ENCODE peak calls at places on chromosome 19, in eight cellular contexts. X, T, P, F, U, A, L and S are unnamed samples. For H3K4me1, the result is how much of the 10 kb centered on the place peaks cover.

GRCh38 chr19:50290775-50291174 is 38.4 kb downstream of the KCNC3 start:
- DNase-seq in X (no peak), T (no peak), P (no peak), F (no peak), U (no peak), A (no peak), L (no peak), S (no peak)

GRCh38 chr19:10516064-10516385 is 1.2 kb downstream of the S1PR5 start:
- DNase-seq in X (no peak), T (no peak), P (no peak), F (no peak), U (no peak), A (no peak), L (no peak), S (no peak)

GRCh38 chr19:10478903-10479384 is 24.2 kb downstream of the KEAP1 start:
- DNase-seq in X (peak), T (peak), P (peak), F (peak), U (peak), A (peak), L (peak), S (peak)

GRCh38 chr19:19514215-19514633 is 1.1 kb downstream of the TSSK6 start:
- DNase-seq in X (no peak), T (no peak), P (no peak), F (no peak), U (peak), A (peak), L (no peak), S (no peak)

GRCh38 chr19:50705422-50706019 is 14.1 kb downstream of the SHANK1 start:
- DNase-seq in X (no peak), T (peak), P (peak), F (no peak), U (no peak), A (no peak), L (peak), S (no peak)

GRCh38 chr19:50838239-50838638 is 4.9 kb upstream of the KLK15 start:
- DNase-seq in X (no peak), T (no peak), P (peak), F (no peak), U (no peak), A (no peak), L (peak), S (no peak)

GRCh38 chr19:30664358-30665058 is 292.3 kb downstream of the ZNF536 start:
- DNase-seq in X (no peak), T (peak), P (peak), F (no peak), U (no peak), A (peak), L (no peak), S (no peak)

GRCh38 chr19:53192771-53193533 is at the start of gene ZNF665:
- DNase-seq in X (peak), T (peak), P (peak), F (peak), U (peak), A (peak), L (no peak), S (peak)

GRCh38 chr19:4414800-4415251 is 12.4 kb downstream of the CHAF1A start:
- DNase-seq in X (no peak), T (peak), P (peak), F (no peak), U (no peak), A (no peak), L (no peak), S (no peak)

GRCh38 chr19:27794444-27795042 is 1418.4 kb downstream of the UQCRFS1 start:
- DNase-seq in X (no peak), T (peak), P (peak), F (no peak), U (no peak), A (no peak), L (no peak), S (no peak)

GRCh38 chr19:52601025-52601973 is 31.2 kb downstream of the ZNF701 start:
- DNase-seq in X (peak), T (peak), P (peak), F (peak), U (peak), A (peak), L (no peak), S (peak)

GRCh38 chr19:5090780-5091575 is 122.1 kb downstream of the KDM4B start:
- DNase-seq in X (no peak), T (peak), P (peak), F (no peak), U (peak), A (no peak), L (no peak), S (no peak)

GRCh38 chr19:48878219-48879024 is 6.2 kb downstream of the PPP1R15A start:
- DNase-seq in X (no peak), T (peak), P (no peak), F (no peak), U (peak), A (no peak), L (no peak), S (no peak)

GRCh38 chr19:33831835-33832234 is 35.2 kb downstream of the KCTD15 start:
- DNase-seq in X (no peak), T (no peak), P (no peak), F (no peak), U (peak), A (no peak), L (no peak), S (no peak)

GRCh38 chr19:41225238-41226052 is 6.4 kb downstream of the AXL start:
- DNase-seq in X (peak), T (peak), P (peak), F (peak), U (peak), A (peak), L (peak), S (peak)

GRCh38 chr19:11130824-11131455 is 24.6 kb downstream of the SPC24 start:
- DNase-seq in X (peak), T (peak), P (peak), F (peak), U (peak), A (peak), L (peak), S (no peak)

GRCh38 chr19:17929056-17929455 is 3.8 kb upstream of the CCDC124 start:
- DNase-seq in X (no peak), T (no peak), P (no peak), F (no peak), U (no peak), A (no peak), L (no peak), S (no peak)

GRCh38 chr19:19067276-19068072 is 3.7 kb downstream of the SLC25A42 start:
- DNase-seq in X (no peak), T (no peak), P (no peak), F (no peak), U (no peak), A (no peak), L (no peak), S (no peak)

GRCh38 chr19:55285225-55285890 is 1.6 kb downstream of the BRSK1 start:
- DNase-seq in X (no peak), T (no peak), P (no peak), F (no peak), U (no peak), A (no peak), L (no peak), S (no peak)

GRCh38 chr19:48393559-48394330 is at the start of gene GRIN2D:
- DNase-seq in X (no peak), T (peak), P (peak), F (no peak), U (no peak), A (no peak), L (no peak), S (no peak)

GRCh38 chr19:35224681-35225604 is 3.6 kb downstream of the FAM187B start:
- DNase-seq in X (no peak), T (no peak), P (no peak), F (peak), U (peak), A (no peak), L (no peak), S (no peak)

DNA sequence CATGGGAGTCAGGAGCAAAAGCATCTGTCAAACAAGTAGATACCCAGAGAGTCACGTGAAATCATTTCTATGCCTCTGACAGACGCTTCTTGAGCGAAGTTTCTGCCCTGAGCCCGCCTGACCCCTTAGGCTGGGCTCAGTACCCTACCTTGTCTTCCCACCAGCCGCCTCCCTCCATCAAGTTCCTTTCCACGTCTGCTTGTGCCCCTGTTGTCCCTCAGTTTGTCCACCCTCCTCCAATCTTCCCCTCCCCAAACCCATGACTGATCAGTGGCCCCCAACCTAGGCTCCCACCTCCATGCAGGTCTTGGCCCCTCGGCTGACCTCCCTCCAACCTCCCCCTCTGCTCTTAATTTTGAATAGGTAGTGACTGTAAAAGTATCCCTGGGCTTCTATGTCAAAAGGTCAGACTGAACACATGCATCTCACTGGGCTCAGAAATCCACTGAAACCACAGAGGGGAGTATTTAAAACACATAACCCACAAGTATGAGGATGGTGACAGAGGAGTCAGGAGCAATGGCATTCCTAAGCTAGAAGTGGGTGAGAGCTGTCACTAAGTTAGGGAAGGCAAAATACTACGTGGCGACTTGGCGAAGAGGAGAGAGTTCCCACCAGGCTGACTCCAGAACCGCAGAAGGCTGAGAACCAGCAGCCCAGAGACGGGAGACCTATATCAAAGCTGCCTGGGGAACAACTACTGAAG is 1.7 kb upstream of the ZNF446 start:
- DNase-seq in X (no peak), T (peak), P (no peak), F (no peak), U (no peak), A (no peak), L (no peak), S (no peak)
- H3K4me3 ChIP-seq in X (no peak), T (no peak), P (no peak), F (no peak), U (no peak), A (no peak), L (no peak), S (no peak)

DNA sequence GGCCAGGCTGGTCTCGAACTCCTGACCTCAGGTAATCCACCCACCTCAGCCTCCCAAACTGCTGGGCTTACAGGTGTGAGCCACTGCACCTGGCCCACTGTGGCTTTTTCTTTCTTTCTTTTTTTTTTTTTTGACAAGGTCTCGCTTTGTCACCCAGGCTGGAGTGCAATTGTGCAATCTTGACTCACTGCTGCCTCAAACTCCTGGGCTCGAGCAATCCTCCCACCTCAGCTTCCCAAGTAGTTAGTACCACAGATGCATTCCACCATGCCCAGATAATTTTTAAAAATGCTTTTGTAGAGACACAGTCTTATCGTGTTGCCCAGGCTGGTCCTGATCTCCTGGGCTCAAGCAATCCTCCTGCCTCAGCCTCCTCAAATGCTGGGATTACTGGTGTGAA is 12.1 kb upstream of the FCGBP start:
- DNase-seq in X (no peak), T (no peak), P (no peak), F (no peak), U (no peak), A (no peak), L (no peak), S (no peak)
- H3K4me1 ChIP-seq in X (half or more), T (under half), P (under half), F (under half), U (under half), A (under half), L (half or more), S (under half)

GRCh38 chr19:45324349-45324907 is 1.8 kb upstream of the CKM start:
- DNase-seq in X (no peak), T (no peak), P (no peak), F (no peak), U (no peak), A (no peak), L (no peak), S (no peak)

GRCh38 chr19:45321848-45322247 is 827 bp downstream of the CKM start:
- DNase-seq in X (no peak), T (no peak), P (no peak), F (no peak), U (no peak), A (no peak), L (no peak), S (no peak)

GRCh38 chr19:45322311-45322710 is 364 bp downstream of the CKM start:
- DNase-seq in X (no peak), T (no peak), P (peak), F (no peak), U (no peak), A (no peak), L (no peak), S (no peak)

GRCh38 chr19:45323671-45324081 is 1.0 kb upstream of the CKM start:
- DNase-seq in X (no peak), T (no peak), P (peak), F (no peak), U (peak), A (no peak), L (no peak), S (no peak)

GRCh38 chr19:45322744-45323281 is at the start of gene CKM:
- DNase-seq in X (no peak), T (no peak), P (no peak), F (no peak), U (peak), A (no peak), L (no peak), S (no peak)
- H3K4me3 ChIP-seq in X (no peak), T (peak), P (peak), F (no peak), U (peak), A (no peak), L (no peak), S (no peak)

DNA sequence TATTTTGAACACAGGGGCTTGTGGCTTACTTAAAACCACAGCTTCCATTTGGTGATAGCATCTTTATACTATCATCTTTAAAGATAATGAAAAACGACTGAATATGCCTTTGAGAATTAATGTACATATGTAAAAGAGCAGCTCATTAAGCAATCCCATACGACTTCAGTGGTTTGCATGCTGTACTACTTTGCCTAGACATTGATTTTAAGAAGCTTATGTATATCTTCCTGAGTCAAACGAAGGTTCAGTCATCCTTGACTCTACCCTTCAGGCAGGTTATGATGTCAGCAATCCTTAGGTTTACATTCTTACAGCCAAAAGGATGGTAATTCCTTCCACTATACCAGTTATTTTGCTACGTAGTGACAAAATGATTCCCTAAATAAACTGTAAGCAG is 40.7 kb downstream of the BRD4 start:
- DNase-seq in X (no peak), T (peak), P (no peak), F (no peak), U (no peak), A (no peak), L (no peak), S (no peak)
- H3K4me1 ChIP-seq in X (half or more), T (under half), P (under half), F (half or more), U (under half), A (half or more), L (half or more), S (under half)

DNA sequence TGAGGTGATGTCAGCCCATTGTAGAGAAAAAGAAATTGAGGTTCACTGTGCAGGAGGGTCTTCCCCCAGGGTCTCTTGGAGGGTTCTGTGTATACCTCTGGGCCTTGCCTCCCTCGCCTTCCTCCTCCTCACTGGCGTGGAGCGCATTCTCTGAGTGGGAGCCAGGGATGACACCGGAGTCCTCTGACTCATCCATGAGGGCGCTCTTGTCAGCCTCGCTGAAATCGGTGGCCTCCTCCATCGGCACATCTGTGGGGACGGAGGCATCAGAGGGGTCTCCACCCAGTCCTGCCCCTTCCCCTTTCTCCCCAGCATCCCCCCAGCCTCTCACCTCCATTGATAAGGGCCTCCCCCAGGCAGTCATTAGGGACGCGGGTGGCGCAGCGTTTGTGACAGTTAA is 16.2 kb downstream of the PRKD2 start:
- DNase-seq in X (no peak), T (no peak), P (no peak), F (no peak), U (no peak), A (no peak), L (no peak), S (no peak)
- H3K4me3 ChIP-seq in X (no peak), T (no peak), P (no peak), F (no peak), U (no peak), A (no peak), L (no peak), S (no peak)

GRCh38 chr19:58387338-58388174 is 487 bp downstream of the RPS5 start:
- DNase-seq in X (no peak), T (no peak), P (no peak), F (no peak), U (no peak), A (no peak), L (no peak), S (peak)
- H3K4me1 ChIP-seq in X (under half), T (under half), P (under half), F (under half), U (under half), A (half or more), L (under half), S (under half)

DNA sequence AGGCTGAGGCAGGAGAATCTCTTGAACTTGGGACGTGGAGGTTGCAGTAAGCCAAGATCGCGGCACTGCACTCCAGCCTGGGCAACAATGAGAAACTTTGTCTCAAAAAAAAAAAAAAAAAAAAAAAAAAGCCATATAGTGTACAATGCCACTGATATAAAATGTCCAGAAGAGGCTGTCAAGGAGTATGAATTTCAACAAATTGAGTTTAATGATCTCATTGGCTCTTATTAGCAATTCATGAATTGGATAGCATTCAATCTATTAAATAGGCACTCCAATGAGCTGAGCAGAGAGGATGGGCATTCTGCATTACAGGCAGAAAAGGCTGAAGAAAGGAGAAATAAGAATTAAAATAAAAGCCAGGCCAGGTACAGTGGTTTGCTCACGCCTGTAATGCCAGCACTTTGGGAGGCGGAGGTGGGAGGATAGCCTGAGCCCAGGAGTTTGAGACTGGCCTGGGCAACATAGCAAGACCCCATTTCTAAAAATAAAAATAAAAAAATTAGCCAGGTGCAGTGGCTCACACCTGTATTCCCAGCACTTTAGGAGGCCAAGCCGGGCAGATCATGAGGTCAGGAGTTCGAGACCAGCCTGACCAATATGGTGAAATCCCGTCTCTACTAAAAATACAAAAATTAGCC is 757 bp upstream of the LMNB2 start:
- DNase-seq in X (no peak), T (no peak), P (no peak), F (no peak), U (no peak), A (no peak), L (no peak), S (no peak)
- H3K4me3 ChIP-seq in X (peak), T (no peak), P (peak), F (peak), U (peak), A (no peak), L (peak), S (peak)